ENCODE peak calls at places on chromosomes 13 and 19, in five cellular contexts. Z, S, E, T and N are unnamed samples.

GRCh38 chr19:590396-590745 is 690 bp downstream of the HCN2 start:
- DNase-seq in S (peak), Z (no peak), E (no peak), T (no peak), N (no peak)

GRCh38 chr13:98280176-98280510 is 103.1 kb upstream of the RNF113B start:
- DNase-seq in E (no peak), T (no peak), S (peak), Z (no peak), N (no peak)

GRCh38 chr19:2780284-2780683 is 2.8 kb downstream of the SGTA start:
- DNase-seq in T (no peak), E (no peak), Z (no peak), S (no peak), N (no peak)

GRCh38 chr19:39765091-39766076 is 13.3 kb upstream of the LEUTX start:
- DNase-seq in T (no peak), E (no peak), S (peak), Z (peak), N (no peak)

GRCh38 chr19:47044946-47045866 is 3.2 kb downstream of the TMEM160 start:
- DNase-seq in T (no peak), S (no peak), E (peak), Z (no peak), N (no peak)

GRCh38 chr13:98147521-98147920 is 4.6 kb downstream of the FARP1 start:
- DNase-seq in Z (peak), E (no peak), S (no peak), T (no peak), N (no peak)

GRCh38 chr13:27375686-27376326 is 48.6 kb upstream of the GTF3A start:
- DNase-seq in S (peak), E (no peak), T (no peak), Z (peak), N (no peak)

GRCh38 chr19:28427256-28428083 is 785.5 kb downstream of the UQCRFS1 start:
- DNase-seq in Z (no peak), E (no peak), S (no peak), T (no peak), N (no peak)

GRCh38 chr19:47445937-47446402 is 25.7 kb downstream of the SLC8A2 start:
- DNase-seq in E (peak), T (peak), S (peak), Z (no peak), N (peak)

GRCh38 chr13:32234914-32235313 is 80.2 kb downstream of the ZAR1L start:
- DNase-seq in E (no peak), Z (no peak), T (no peak), S (no peak), N (no peak)

GRCh38 chr13:27853871-27854270 is 61.6 kb downstream of the GSX1 start:
- DNase-seq in T (no peak), S (no peak), Z (no peak), E (no peak), N (no peak)